ENCODE peak calls at places on chromosomes 5 and 9, in six cellular contexts. V is effector memory CD4-positive, alpha-beta T cell; R is Karpas-422; W is right lobe of liver; E is mucosa of descending colon; Q is mesenchymal stem cell. Z is an unnamed sample. For H3K4me1, the result is how much of the 10 kb centered on the place peaks cover.

GRCh38 chr9:91433180-91433579 is 9.5 kb upstream of the NFIL3 start:
- DNase-seq in E (no peak), W (no peak), Q (peak), V (no peak), R (peak), Z (no peak)

GRCh38 chr5:40733842-40734563 is 21.8 kb downstream of the TTC33 start:
- DNase-seq in W (no peak), V (no peak), E (no peak), Q (no peak), R (no peak), Z (no peak)

GRCh38 chr5:115601709-115602584 is at the start of gene TICAM2:
- DNase-seq in W (peak), Q (peak), R (peak), V (peak), E (peak), Z (peak)

GRCh38 chr9:16147726-16148125 is 594.9 kb downstream of the CCDC171 start:
- DNase-seq in W (no peak), E (no peak), Q (peak), R (no peak), V (no peak), Z (no peak)

GRCh38 chr5:40929049-40929448 is 19.8 kb downstream of the C7 start:
- DNase-seq in E (no peak), V (no peak), Q (no peak), W (no peak), R (no peak), Z (no peak)

GRCh38 chr9:70921126-70921525 is 200.3 kb downstream of the TRPM3 start:
- DNase-seq in Q (peak), R (no peak), E (no peak), V (no peak), W (no peak), Z (no peak)

GRCh38 chr9:385818-386398 is 171.2 kb downstream of the DOCK8 start:
- DNase-seq in Q (peak), V (no peak), W (no peak), R (peak), E (no peak), Z (peak)

GRCh38 chr5:55371145-55371544 is 63.4 kb downstream of the MTREX start:
- DNase-seq in Q (no peak), W (no peak), E (no peak), R (no peak), V (no peak), Z (no peak)

GRCh38 chr5:116487045-116487444 is 87.6 kb downstream of the SEMA6A start:
- DNase-seq in Q (no peak), V (no peak), R (no peak), E (no peak), W (no peak), Z (no peak)

GRCh38 chr5:73678322-73678740 is 52.3 kb downstream of the ARHGEF28 start:
- DNase-seq in V (no peak), Q (no peak), R (no peak), W (peak), E (no peak), Z (no peak)

GRCh38 chr5:92163906-92164305 is 780.8 kb upstream of the ARRDC3 start:
- DNase-seq in Q (no peak), E (no peak), W (no peak), R (no peak), V (no peak), Z (no peak)

GRCh38 chr5:78706825-78707224 is 58.3 kb upstream of the LHFPL2 start:
- DNase-seq in W (no peak), E (no peak), R (no peak), Q (no peak), V (no peak), Z (no peak)

GRCh38 chr5:113249216-113249615 is 185.6 kb downstream of the TSSK1B start:
- DNase-seq in R (no peak), E (no peak), Q (peak), V (no peak), W (no peak), Z (no peak)

GRCh38 chr5:2260211-2260985 is 377.7 kb upstream of the IRX4 start:
- DNase-seq in E (no peak), V (no peak), Q (no peak), W (no peak), R (no peak), Z (no peak)

GRCh38 chr5:16926417-16926816 is 9.7 kb downstream of the MYO10 start:
- DNase-seq in V (no peak), R (no peak), Q (no peak), E (no peak), W (no peak), Z (no peak)

GRCh38 chr9:113536483-113537226 is 73.1 kb downstream of the RGS3 start:
- DNase-seq in V (no peak), R (no peak), W (no peak), Q (peak), E (peak), Z (peak)

GRCh38 chr5:11803436-11803835 is 100.8 kb downstream of the CTNND2 start:
- DNase-seq in R (no peak), W (no peak), V (no peak), Q (no peak), E (no peak), Z (no peak)

GRCh38 chr9:121914017-121914595 is 179.0 kb downstream of the TTLL11 start:
- DNase-seq in V (no peak), Q (no peak), W (no peak), E (peak), R (no peak), Z (no peak)

GRCh38 chr5:84729326-84729725 is 344.6 kb upstream of the EDIL3 start:
- DNase-seq in E (no peak), Q (peak), R (no peak), W (no peak), V (no peak), Z (no peak)

GRCh38 chr9:131346559-131346958 is 47.3 kb upstream of the PRRC2B start:
- DNase-seq in E (no peak), V (no peak), R (no peak), W (no peak), Q (no peak), Z (no peak)

GRCh38 chr9:90114641-90115040 is 509.8 kb downstream of the GADD45G start:
- DNase-seq in R (no peak), V (no peak), Q (peak), E (no peak), W (no peak), Z (no peak)

GRCh38 chr9:95087659-95088242 is 229.8 kb downstream of the FANCC start:
- DNase-seq in W (peak), Q (no peak), R (peak), V (no peak), E (peak), Z (peak)

GRCh38 chr5:60077292-60077691 is 183.8 kb upstream of the PDE4D start:
- DNase-seq in E (peak), Q (no peak), R (no peak), W (peak), V (no peak), Z (no peak)

GRCh38 chr5:127358782-127359181 is 68.2 kb downstream of the MEGF10 start:
- DNase-seq in R (no peak), W (no peak), Q (peak), V (no peak), E (no peak), Z (no peak)

GRCh38 chr5:171308453-171309275 is at the start of gene TLX3:
- DNase-seq in R (no peak), W (no peak), Q (peak), E (no peak), V (no peak), Z (no peak)

GRCh38 chr5:54900906-54901725 is 84.3 kb downstream of the ESM1 start:
- DNase-seq in V (no peak), W (no peak), R (no peak), E (peak), Q (peak), Z (no peak)

GRCh38 chr9:93089481-93089991 is 6.5 kb upstream of the CARD19 start:
- DNase-seq in V (no peak), E (peak), Q (no peak), W (peak), R (no peak), Z (no peak)

GRCh38 chr5:58184910-58185309 is 275.0 kb downstream of the PLK2 start:
- DNase-seq in V (no peak), Q (peak), R (no peak), E (no peak), W (no peak), Z (no peak)

GRCh38 chr5:147336871-147337270 is 102.0 kb downstream of the STK32A start:
- DNase-seq in V (no peak), W (no peak), Q (no peak), E (no peak), R (no peak), Z (no peak)

GRCh38 chr5:167524941-167525485 is 766.4 kb upstream of the WWC1 start:
- DNase-seq in W (no peak), R (no peak), V (no peak), Q (peak), E (no peak), Z (no peak)

GRCh38 chr5:149210229-149210628 is 61.4 kb upstream of the AFAP1L1 start:
- DNase-seq in E (no peak), R (no peak), V (no peak), W (no peak), Q (peak), Z (no peak)

GRCh38 chr5:149207821-149208220 is 63.8 kb upstream of the AFAP1L1 start:
- DNase-seq in Q (no peak), W (no peak), V (no peak), R (no peak), E (no peak), Z (no peak)

GRCh38 chr5:149205625-149206523 is 64.6 kb downstream of the ABLIM3 start:
- DNase-seq in V (no peak), W (no peak), E (no peak), Q (peak), R (no peak), Z (no peak)

GRCh38 chr5:149203896-149204544 is 62.7 kb downstream of the ABLIM3 start:
- DNase-seq in R (no peak), W (no peak), Q (peak), V (no peak), E (no peak), Z (no peak)

DNA sequence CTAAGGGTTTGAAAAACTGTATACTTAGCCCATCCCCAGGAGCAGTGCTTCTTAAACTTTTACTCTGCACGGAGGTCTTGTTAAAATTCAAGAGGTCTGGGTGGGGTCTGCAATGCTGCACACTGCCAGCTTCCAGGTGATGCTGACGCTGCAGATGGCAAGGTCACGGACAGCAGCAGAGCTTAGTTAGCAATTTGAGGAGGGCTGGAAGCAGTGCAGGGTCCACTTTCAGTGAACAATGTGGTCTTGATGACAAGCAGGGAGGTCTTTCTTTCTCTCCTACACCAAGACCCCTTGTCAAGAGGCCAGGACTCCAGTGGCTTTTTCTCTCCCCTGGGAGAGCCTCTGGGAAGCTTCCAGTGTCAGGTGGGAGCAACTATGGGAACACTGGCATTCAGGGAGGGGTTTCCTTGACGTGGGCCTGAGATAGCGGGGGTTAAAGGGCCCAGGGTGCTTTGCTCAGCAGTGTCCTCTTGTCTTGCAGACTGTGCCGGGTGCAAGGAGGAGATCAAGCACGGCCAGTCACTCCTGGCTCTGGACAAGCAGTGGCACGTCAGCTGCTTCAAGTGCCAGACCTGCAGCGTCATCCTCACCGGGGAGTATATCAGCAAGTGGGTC is 65.0 kb upstream of the AFAP1L1 start:
- DNase-seq in R (no peak), E (no peak), Q (peak), W (no peak), V (no peak), Z (no peak)
- H3K4me1 ChIP-seq in R (under half), E (under half), Q (under half), W (under half), V (under half), Z (under half)

DNA sequence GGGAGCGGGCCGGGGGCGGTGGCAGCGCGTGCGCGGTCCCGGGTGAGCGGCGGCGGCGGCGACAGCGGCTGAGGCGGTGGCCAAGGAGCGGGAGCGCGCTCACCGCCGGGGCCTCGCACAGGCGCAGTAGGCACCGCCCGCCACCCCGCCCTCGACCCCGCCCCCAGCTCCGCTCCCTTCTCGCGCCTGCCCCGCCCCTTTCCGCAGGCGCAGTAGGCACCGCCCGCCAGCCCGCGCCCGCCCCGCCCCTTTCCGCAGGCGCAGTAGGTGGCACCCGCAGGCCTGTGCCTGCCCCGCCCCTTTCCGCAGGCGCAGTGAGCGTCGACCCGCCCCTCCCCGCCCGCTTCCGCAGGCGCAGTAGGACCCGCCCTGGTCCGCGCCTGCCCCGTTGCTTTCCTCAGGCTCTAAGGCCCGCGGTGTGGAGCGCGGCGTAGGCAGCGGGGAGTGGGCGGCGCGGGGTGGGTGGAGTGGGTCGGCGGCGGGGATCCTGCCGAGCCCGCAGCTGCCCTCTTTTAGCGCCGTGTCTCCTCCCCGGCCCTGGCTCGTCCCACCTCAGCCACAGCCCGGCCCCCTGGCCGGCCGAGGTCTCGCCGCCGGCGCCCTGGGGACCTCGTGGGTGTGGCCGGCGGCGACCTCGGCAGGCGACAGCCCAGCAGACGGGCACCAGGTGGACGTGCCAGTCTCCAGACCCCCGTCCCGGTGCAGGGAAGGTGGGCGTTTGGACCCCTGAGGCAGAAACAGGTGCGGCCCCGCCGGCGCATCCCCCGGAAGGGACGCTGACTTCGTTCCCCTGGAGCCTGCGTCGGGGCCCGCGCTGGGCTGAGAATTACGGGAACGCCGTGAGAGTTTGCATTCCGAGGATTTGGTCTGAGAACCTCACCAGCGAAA is at the start of gene CAMSAP1:
- DNase-seq in W (peak), R (peak), Q (peak), E (peak), V (peak), Z (peak)
- H3K4me1 ChIP-seq in W (under half), R (under half), Q (under half), E (under half), V (under half), Z (under half)

GRCh38 chr9:136565722-136566552 is 20.1 kb upstream of the NOTCH1 start:
- DNase-seq in W (no peak), V (no peak), R (no peak), Q (no peak), E (no peak), Z (no peak)

GRCh38 chr9:136567651-136568287 is 21.9 kb upstream of the NOTCH1 start:
- DNase-seq in V (no peak), R (peak), W (no peak), Q (peak), E (no peak), Z (no peak)

GRCh38 chr9:136566553-136566895 is 20.7 kb upstream of the NOTCH1 start:
- DNase-seq in W (no peak), Q (no peak), R (no peak), E (no peak), V (no peak), Z (no peak)

GRCh38 chr9:136568288-136569081 is 22.6 kb upstream of the NOTCH1 start:
- DNase-seq in V (no peak), R (no peak), W (no peak), Q (no peak), E (no peak), Z (no peak)

DNA sequence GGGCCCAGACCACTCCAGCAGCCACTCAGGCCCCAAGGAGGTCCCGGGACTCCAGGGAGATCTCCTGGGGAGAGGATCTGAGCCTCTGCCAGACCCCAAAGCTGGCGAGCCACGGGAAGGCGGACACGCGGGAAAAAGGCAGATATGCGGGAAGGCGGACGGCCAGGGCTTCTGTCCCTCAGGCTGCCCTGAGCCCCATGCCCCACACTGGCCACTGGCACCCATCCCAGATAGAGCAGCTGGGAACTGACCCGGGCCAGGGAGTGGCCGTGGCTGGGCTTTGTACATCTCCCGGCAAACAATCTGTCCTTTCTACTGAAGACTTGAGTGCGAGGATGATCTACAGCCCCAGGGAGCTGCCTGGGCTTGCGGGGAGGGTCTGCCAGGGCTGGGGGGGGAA is 21.1 kb upstream of the NOTCH1 start:
- DNase-seq in E (no peak), V (no peak), Q (no peak), W (peak), R (no peak), Z (no peak)
- H3K4me1 ChIP-seq in E (under half), V (under half), Q (half or more), W (under half), R (under half), Z (under half)

GRCh38 chr9:81682177-81682576 is 7.2 kb downstream of the TLE1 start:
- DNase-seq in E (no peak), R (no peak), W (no peak), Q (no peak), V (no peak), Z (no peak)

GRCh38 chr9:81682797-81683196 is 6.5 kb downstream of the TLE1 start:
- DNase-seq in V (no peak), Q (peak), R (no peak), E (no peak), W (no peak), Z (no peak)

GRCh38 chr9:81680506-81680905 is 8.8 kb downstream of the TLE1 start:
- DNase-seq in R (no peak), E (no peak), Q (no peak), W (no peak), V (no peak), Z (no peak)

GRCh38 chr9:81678088-81678487 is 11.3 kb downstream of the TLE1 start:
- DNase-seq in R (no peak), W (no peak), V (no peak), E (no peak), Q (no peak), Z (no peak)

GRCh38 chr9:81680006-81680405 is 9.3 kb downstream of the TLE1 start:
- DNase-seq in V (no peak), Q (no peak), E (no peak), R (no peak), W (no peak), Z (no peak)
- H3K4me1 ChIP-seq in V (under half), Q (under half), E (under half), R (under half), W (under half), Z (under half)